ENCODE peak calls at places on chromosomes 3 and 15, in five cellular contexts. U, H, D, P and W are unnamed samples.
A peak's percentile ranks its signal among the peaks of the same experiment; 100 is the strongest.

GRCh38 chr3:63479661-63480035 is 172.8 kb upstream of the SNTN start:
- DNase-seq in P (peak; percentile 17), H (no peak), D (no peak), U (no peak), W (no peak)

GRCh38 chr3:101228441-101228840 is 91.9 kb downstream of the IMPG2 start:
- DNase-seq in D (no peak), P (no peak), U (no peak), H (no peak), W (no peak)

GRCh38 chr15:51751687-51752683 is 588 bp downstream of the TMOD2 start:
- DNase-seq in D (peak; percentile 68), P (peak; percentile 38), H (no peak), U (peak; percentile 25), W (peak; percentile 42)

GRCh38 chr15:49570174-49570573 is 50.4 kb downstream of the FAM227B start:
- DNase-seq in P (no peak), H (no peak), D (no peak), U (no peak), W (no peak)

GRCh38 chr3:195105841-195106417 is 165.0 kb downstream of the XXYLT1 start:
- DNase-seq in P (no peak), U (no peak), D (no peak), H (no peak), W (no peak)

GRCh38 chr3:122810706-122811105 is 15.8 kb downstream of the SLC49A4 start:
- DNase-seq in D (no peak), H (no peak), P (no peak), U (no peak), W (no peak)

GRCh38 chr3:186057594-186057993 is 51.3 kb downstream of the ETV5 start:
- DNase-seq in U (no peak), H (no peak), P (no peak), D (no peak), W (no peak)

GRCh38 chr3:52385157-52385556 is 59.7 kb downstream of the SEMA3G start:
- DNase-seq in H (no peak), U (no peak), P (no peak), D (no peak), W (no peak)

GRCh38 chr15:25710184-25710583 is 152.9 kb downstream of the ATP10A start:
- DNase-seq in P (peak; percentile 75), D (peak; percentile 66), U (no peak), H (peak; percentile 72), W (peak; percentile 54)

GRCh38 chr3:99927651-99928390 is 110.2 kb downstream of the CMSS1 start:
- DNase-seq in U (no peak), H (no peak), D (no peak), P (no peak), W (no peak)

GRCh38 chr3:70000563-70001081 is 1.1 kb downstream of the SAMMSON start:
- DNase-seq in D (no peak), H (no peak), U (no peak), P (no peak), W (no peak)

GRCh38 chr15:57655087-57655486 is 51.4 kb upstream of the POLR2M start:
- DNase-seq in H (no peak), D (no peak), U (no peak), P (no peak), W (no peak)

GRCh38 chr15:94404733-94405283 is 173.4 kb downstream of the MCTP2 start:
- DNase-seq in D (no peak), U (no peak), H (no peak), P (no peak), W (no peak)

GRCh38 chr3:29195055-29195454 is 85.8 kb upstream of the RBMS3 start:
- DNase-seq in P (no peak), U (no peak), H (no peak), D (no peak), W (no peak)

GRCh38 chr3:132749786-132750185 is 27.6 kb upstream of the NPHP3 start:
- DNase-seq in U (no peak), P (no peak), D (no peak), H (no peak), W (no peak)

GRCh38 chr3:40523781-40524180 is 979 bp upstream of the ZNF621 start:
- DNase-seq in H (no peak), P (peak; percentile 45), D (no peak), U (peak; percentile 5), W (no peak)